ENCODE peak calls at places on chromosome 6, in seven cellular contexts. One of them, this sample, is unnamed.

GRCh38 chr6:26594730-26595632 is 1.8 kb upstream of the ABT1 start:
- DNase-seq in GM12865: peak
- DNase-seq in right lobe of liver: no peak
- DNase-seq in astrocyte of the spinal cord: peak
- DNase-seq in ovary: peak
- DNase-seq in A673: peak
- DNase-seq in lower lobe of right lung: no peak
- DNase-seq in this sample: no peak

GRCh38 chr6:132218063-132218696 is 183.1 kb downstream of the MOXD1 start:
- DNase-seq in GM12865: peak
- DNase-seq in right lobe of liver: no peak
- DNase-seq in astrocyte of the spinal cord: peak
- DNase-seq in ovary: no peak
- DNase-seq in A673: peak
- DNase-seq in lower lobe of right lung: no peak
- DNase-seq in this sample: no peak

GRCh38 chr6:111774346-111774703 is 98.9 kb downstream of the FYN start:
- DNase-seq in GM12865: no peak
- DNase-seq in right lobe of liver: no peak
- DNase-seq in astrocyte of the spinal cord: no peak
- DNase-seq in ovary: no peak
- DNase-seq in A673: no peak
- DNase-seq in lower lobe of right lung: no peak
- DNase-seq in this sample: no peak

GRCh38 chr6:135146160-135146920 is 34.8 kb upstream of the MYB start:
- DNase-seq in GM12865: peak
- DNase-seq in right lobe of liver: no peak
- DNase-seq in astrocyte of the spinal cord: peak
- DNase-seq in ovary: no peak
- DNase-seq in A673: peak
- DNase-seq in lower lobe of right lung: no peak
- DNase-seq in this sample: no peak

GRCh38 chr6:158803733-158804143 is 15.4 kb downstream of the EZR start:
- DNase-seq in GM12865: peak
- DNase-seq in right lobe of liver: no peak
- DNase-seq in astrocyte of the spinal cord: peak
- DNase-seq in ovary: no peak
- DNase-seq in A673: peak
- DNase-seq in lower lobe of right lung: no peak
- DNase-seq in this sample: no peak

GRCh38 chr6:40077315-40077714 is 143.1 kb upstream of the MOCS1 start:
- DNase-seq in GM12865: no peak
- DNase-seq in right lobe of liver: no peak
- DNase-seq in astrocyte of the spinal cord: no peak
- DNase-seq in ovary: no peak
- DNase-seq in A673: no peak
- DNase-seq in lower lobe of right lung: no peak
- DNase-seq in this sample: no peak

GRCh38 chr6:161947371-161947770 is 673.5 kb upstream of the AGPAT4 start:
- DNase-seq in GM12865: no peak
- DNase-seq in right lobe of liver: no peak
- DNase-seq in astrocyte of the spinal cord: no peak
- DNase-seq in ovary: no peak
- DNase-seq in A673: no peak
- DNase-seq in lower lobe of right lung: no peak
- DNase-seq in this sample: no peak

GRCh38 chr6:131844243-131844841 is 36.5 kb downstream of the ENPP1 start:
- DNase-seq in GM12865: no peak
- DNase-seq in right lobe of liver: no peak
- DNase-seq in astrocyte of the spinal cord: peak
- DNase-seq in ovary: no peak
- DNase-seq in A673: no peak
- DNase-seq in lower lobe of right lung: no peak
- DNase-seq in this sample: no peak

GRCh38 chr6:72212686-72213085 is 326.3 kb downstream of the RIMS1 start:
- DNase-seq in GM12865: peak
- DNase-seq in right lobe of liver: no peak
- DNase-seq in astrocyte of the spinal cord: no peak
- DNase-seq in ovary: no peak
- DNase-seq in A673: no peak
- DNase-seq in lower lobe of right lung: no peak
- DNase-seq in this sample: no peak

GRCh38 chr6:1187293-1188131 is 124.4 kb upstream of the FOXQ1 start:
- DNase-seq in GM12865: no peak
- DNase-seq in right lobe of liver: no peak
- DNase-seq in astrocyte of the spinal cord: no peak
- DNase-seq in ovary: no peak
- DNase-seq in A673: no peak
- DNase-seq in lower lobe of right lung: no peak
- DNase-seq in this sample: no peak

GRCh38 chr6:25006565-25007001 is 70.8 kb upstream of the RIPOR2 start:
- DNase-seq in GM12865: peak
- DNase-seq in right lobe of liver: peak
- DNase-seq in astrocyte of the spinal cord: peak
- DNase-seq in ovary: no peak
- DNase-seq in A673: no peak
- DNase-seq in lower lobe of right lung: peak
- DNase-seq in this sample: peak

GRCh38 chr6:166004491-166005275 is 163.0 kb downstream of the TBXT start:
- DNase-seq in GM12865: no peak
- DNase-seq in right lobe of liver: no peak
- DNase-seq in astrocyte of the spinal cord: no peak
- DNase-seq in ovary: no peak
- DNase-seq in A673: no peak
- DNase-seq in lower lobe of right lung: no peak
- DNase-seq in this sample: no peak

GRCh38 chr6:5511924-5512323 is 250.6 kb downstream of the FARS2 start:
- DNase-seq in GM12865: no peak
- DNase-seq in right lobe of liver: no peak
- DNase-seq in astrocyte of the spinal cord: peak
- DNase-seq in ovary: no peak
- DNase-seq in A673: peak
- DNase-seq in lower lobe of right lung: no peak
- DNase-seq in this sample: no peak

GRCh38 chr6:40912158-40912946 is 126.7 kb downstream of the UNC5CL start:
- DNase-seq in GM12865: peak
- DNase-seq in right lobe of liver: peak
- DNase-seq in astrocyte of the spinal cord: no peak
- DNase-seq in ovary: peak
- DNase-seq in A673: peak
- DNase-seq in lower lobe of right lung: no peak
- DNase-seq in this sample: no peak

GRCh38 chr6:134253681-134254080 is 64.2 kb downstream of the SGK1 start:
- DNase-seq in GM12865: no peak
- DNase-seq in right lobe of liver: no peak
- DNase-seq in astrocyte of the spinal cord: peak
- DNase-seq in ovary: no peak
- DNase-seq in A673: peak
- DNase-seq in lower lobe of right lung: no peak
- DNase-seq in this sample: no peak

GRCh38 chr6:90938116-90938515 is 351.2 kb upstream of the MAP3K7 start:
- DNase-seq in GM12865: no peak
- DNase-seq in right lobe of liver: no peak
- DNase-seq in astrocyte of the spinal cord: no peak
- DNase-seq in ovary: no peak
- DNase-seq in A673: no peak
- DNase-seq in lower lobe of right lung: no peak
- DNase-seq in this sample: no peak

GRCh38 chr6:2102316-2102883 is 143.0 kb downstream of the GMDS start:
- DNase-seq in GM12865: no peak
- DNase-seq in right lobe of liver: no peak
- DNase-seq in astrocyte of the spinal cord: peak
- DNase-seq in ovary: no peak
- DNase-seq in A673: peak
- DNase-seq in lower lobe of right lung: no peak
- DNase-seq in this sample: no peak

GRCh38 chr6:125307150-125307838 is 5.5 kb upstream of the HDDC2 start:
- DNase-seq in GM12865: no peak
- DNase-seq in right lobe of liver: no peak
- DNase-seq in astrocyte of the spinal cord: no peak
- DNase-seq in ovary: no peak
- DNase-seq in A673: no peak
- DNase-seq in lower lobe of right lung: no peak
- DNase-seq in this sample: no peak

GRCh38 chr6:31776563-31776960 is 566 bp downstream of the VWA7 start:
- DNase-seq in GM12865: no peak
- DNase-seq in right lobe of liver: no peak
- DNase-seq in astrocyte of the spinal cord: no peak
- DNase-seq in ovary: no peak
- DNase-seq in A673: no peak
- DNase-seq in lower lobe of right lung: peak
- DNase-seq in this sample: no peak

GRCh38 chr6:37630281-37630799 is 67.3 kb downstream of the MDGA1 start:
- DNase-seq in GM12865: no peak
- DNase-seq in right lobe of liver: no peak
- DNase-seq in astrocyte of the spinal cord: peak
- DNase-seq in ovary: no peak
- DNase-seq in A673: no peak
- DNase-seq in lower lobe of right lung: no peak
- DNase-seq in this sample: peak

GRCh38 chr6:116373300-116373699 is 2.6 kb downstream of the DSE start:
- DNase-seq in GM12865: no peak
- DNase-seq in right lobe of liver: no peak
- DNase-seq in astrocyte of the spinal cord: no peak
- DNase-seq in ovary: no peak
- DNase-seq in A673: no peak
- DNase-seq in lower lobe of right lung: no peak
- DNase-seq in this sample: no peak
- H3K4me3 ChIP-seq in GM12865: no peak
- H3K4me3 ChIP-seq in right lobe of liver: no peak
- H3K4me3 ChIP-seq in astrocyte of the spinal cord: no peak
- H3K4me3 ChIP-seq in ovary: no peak
- H3K4me3 ChIP-seq in A673: no peak
- H3K4me3 ChIP-seq in lower lobe of right lung: no peak
- H3K4me3 ChIP-seq in this sample: no peak

DNA sequence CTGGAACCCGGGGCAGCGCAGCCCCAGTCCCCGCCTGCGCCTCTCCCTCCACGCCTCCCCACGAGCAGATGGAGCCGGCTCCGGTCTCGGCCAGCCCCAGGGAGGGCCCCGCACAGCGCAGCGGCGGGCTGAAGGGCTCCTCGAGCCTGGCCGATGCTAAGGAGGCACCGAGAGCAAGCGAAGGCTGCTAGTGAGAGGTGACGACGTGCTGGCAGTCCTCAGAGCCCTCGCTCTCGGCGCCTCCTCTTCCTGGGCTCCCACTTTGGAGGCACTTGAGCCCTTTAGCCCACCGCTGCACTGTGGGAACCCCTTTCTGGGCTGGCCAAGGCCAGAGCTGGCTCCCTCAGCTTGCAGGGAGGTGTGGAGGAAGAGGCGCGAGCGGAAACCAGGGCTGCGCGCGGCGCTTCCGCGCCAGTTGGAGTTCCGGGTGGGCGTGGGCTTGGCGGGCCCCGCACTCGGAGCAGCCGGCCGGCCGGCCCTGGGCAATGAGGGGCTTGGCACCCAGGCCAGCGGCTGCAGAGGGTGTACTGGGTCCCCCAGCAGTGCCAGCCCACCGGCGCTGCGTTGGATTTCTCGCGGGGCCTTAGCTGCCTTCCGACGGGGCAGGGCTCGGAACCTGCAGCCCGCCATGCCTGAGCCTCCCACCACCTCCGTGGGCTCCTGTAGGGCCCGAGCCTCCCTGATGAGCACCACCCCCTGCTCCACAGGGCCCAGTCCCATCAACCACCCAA is 2.5 kb upstream of the TMEM14C start:
- DNase-seq in GM12865: no peak
- DNase-seq in right lobe of liver: peak
- DNase-seq in astrocyte of the spinal cord: peak
- DNase-seq in ovary: peak
- DNase-seq in A673: peak
- DNase-seq in lower lobe of right lung: peak
- DNase-seq in this sample: no peak
- H3K4me3 ChIP-seq in GM12865: no peak
- H3K4me3 ChIP-seq in right lobe of liver: peak
- H3K4me3 ChIP-seq in astrocyte of the spinal cord: peak
- H3K4me3 ChIP-seq in ovary: peak
- H3K4me3 ChIP-seq in A673: peak
- H3K4me3 ChIP-seq in lower lobe of right lung: peak
- H3K4me3 ChIP-seq in this sample: peak

GRCh38 chr6:21598662-21599061 is 5.1 kb downstream of the SOX4 start:
- DNase-seq in GM12865: no peak
- DNase-seq in right lobe of liver: no peak
- DNase-seq in astrocyte of the spinal cord: peak
- DNase-seq in ovary: no peak
- DNase-seq in A673: no peak
- DNase-seq in lower lobe of right lung: no peak
- DNase-seq in this sample: no peak
- H3K4me3 ChIP-seq in GM12865: peak
- H3K4me3 ChIP-seq in right lobe of liver: no peak
- H3K4me3 ChIP-seq in astrocyte of the spinal cord: peak
- H3K4me3 ChIP-seq in ovary: peak
- H3K4me3 ChIP-seq in A673: peak
- H3K4me3 ChIP-seq in lower lobe of right lung: peak
- H3K4me3 ChIP-seq in this sample: no peak

GRCh38 chr6:39049575-39050283 is 1.1 kb downstream of the GLP1R start:
- DNase-seq in GM12865: no peak
- DNase-seq in right lobe of liver: no peak
- DNase-seq in astrocyte of the spinal cord: no peak
- DNase-seq in ovary: no peak
- DNase-seq in A673: no peak
- DNase-seq in lower lobe of right lung: no peak
- DNase-seq in this sample: no peak
- H3K4me3 ChIP-seq in GM12865: no peak
- H3K4me3 ChIP-seq in right lobe of liver: no peak
- H3K4me3 ChIP-seq in astrocyte of the spinal cord: no peak
- H3K4me3 ChIP-seq in ovary: no peak
- H3K4me3 ChIP-seq in A673: no peak
- H3K4me3 ChIP-seq in lower lobe of right lung: no peak
- H3K4me3 ChIP-seq in this sample: no peak

DNA sequence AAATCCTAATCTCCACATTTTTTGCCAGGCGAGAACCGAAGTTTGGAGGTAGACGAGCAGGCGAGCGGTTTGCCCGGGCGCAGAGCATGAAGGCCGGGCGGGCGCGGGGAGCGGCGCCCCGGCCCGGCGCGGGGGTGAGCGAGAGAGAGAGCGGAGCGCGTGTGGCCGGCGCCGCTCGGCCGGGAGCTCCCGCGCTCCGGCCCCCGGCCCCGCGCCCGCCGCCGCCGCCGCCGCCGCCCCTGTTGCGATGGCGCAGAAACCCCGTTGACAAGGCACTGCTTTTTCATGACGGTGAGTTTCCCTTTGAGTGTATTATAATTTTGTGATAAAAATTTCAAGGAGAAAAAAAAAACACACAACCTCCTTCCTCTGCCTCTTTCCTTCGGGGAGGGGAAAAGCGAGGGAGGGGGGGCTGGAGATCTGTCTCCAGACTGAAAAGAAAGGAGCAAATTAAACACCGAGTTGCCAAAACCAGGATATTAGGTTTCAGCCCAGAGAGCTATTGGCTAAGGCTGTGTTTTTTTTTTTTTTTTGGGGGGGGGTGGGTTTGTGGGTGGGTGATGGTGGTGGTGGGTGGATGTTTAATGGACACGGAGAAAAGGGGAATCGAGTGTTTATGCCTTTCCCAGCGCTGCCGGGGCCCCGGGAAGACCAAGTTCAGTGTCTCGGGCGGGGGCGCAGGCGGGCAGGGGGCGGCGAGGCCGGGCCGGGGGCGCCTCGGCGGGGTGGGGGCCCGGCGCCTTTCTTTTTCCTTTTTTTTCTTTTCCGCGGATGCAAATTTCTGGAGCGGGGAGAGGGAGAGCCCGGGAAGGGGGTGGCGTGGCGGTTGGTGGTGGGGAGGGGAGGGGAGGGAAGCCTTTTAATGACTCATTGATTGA is at the start of gene BICRAL:
- DNase-seq in GM12865: peak
- DNase-seq in right lobe of liver: peak
- DNase-seq in astrocyte of the spinal cord: peak
- DNase-seq in ovary: peak
- DNase-seq in A673: peak
- DNase-seq in lower lobe of right lung: peak
- DNase-seq in this sample: peak
- H3K4me3 ChIP-seq in GM12865: peak
- H3K4me3 ChIP-seq in right lobe of liver: peak
- H3K4me3 ChIP-seq in astrocyte of the spinal cord: peak
- H3K4me3 ChIP-seq in ovary: peak
- H3K4me3 ChIP-seq in A673: peak
- H3K4me3 ChIP-seq in lower lobe of right lung: peak
- H3K4me3 ChIP-seq in this sample: peak